ENCODE peak calls at places on chromosome 20, in nine cellular contexts. P is aorta, Z is upper lobe of right lung, C is spleen, W is pancreas, F is MM.1S, K is neural progenitor cell, I is right atrium auricular region, J is kidney. E is an unnamed sample.

GRCh38 chr20:34401741-34402455 is 38.8 kb downstream of the ITCH start:
- DNase-seq in P (no peak), Z (no peak), C (no peak), W (no peak), F (peak; percentile 14), K (no peak), I (no peak), J (no peak), E (no peak)

GRCh38 chr20:25859649-25860530 is 163.2 kb upstream of the ZNF337 start:
- DNase-seq in P (peak; percentile 88), Z (peak; percentile 88), C (peak; percentile 88), W (peak; percentile 94), F (peak; percentile 62), K (peak; percentile 90), I (peak; percentile 81), J (peak; percentile 90), E (peak; percentile 50)

GRCh38 chr20:51506527-51507356 is 35.8 kb downstream of the NFATC2 start:
- DNase-seq in P (no peak), Z (peak; percentile 23), C (no peak), W (no peak), F (no peak), K (no peak), I (no peak), J (no peak), E (no peak)

GRCh38 chr20:16128538-16129106 is 444.6 kb downstream of the KIF16B start:
- DNase-seq in P (no peak), Z (no peak), C (no peak), W (no peak), F (no peak), K (no peak), I (no peak), J (no peak), E (no peak)

GRCh38 chr20:6044102-6044501 is 9.8 kb downstream of the LRRN4 start:
- DNase-seq in P (no peak), Z (no peak), C (no peak), W (no peak), F (no peak), K (no peak), I (no peak), J (no peak), E (peak; percentile 47)

GRCh38 chr20:52446421-52447231 is 255.0 kb upstream of the ZFP64 start:
- DNase-seq in P (no peak), Z (no peak), C (no peak), W (no peak), F (no peak), K (no peak), I (no peak), J (no peak), E (no peak)

GRCh38 chr20:5150226-5151076 is 23.6 kb downstream of the CDS2 start:
- DNase-seq in P (no peak), Z (no peak), C (no peak), W (no peak), F (no peak), K (no peak), I (no peak), J (no peak), E (peak; percentile 77)

GRCh38 chr20:51412333-51412761 is 130.2 kb downstream of the NFATC2 start:
- DNase-seq in P (peak; percentile 69), Z (no peak), C (no peak), W (no peak), F (no peak), K (no peak), I (peak; percentile 62), J (peak; percentile 64), E (no peak)

GRCh38 chr20:61639200-61639599 is 387.1 kb downstream of the CDH4 start:
- DNase-seq in P (no peak), Z (no peak), C (no peak), W (no peak), F (no peak), K (no peak), I (no peak), J (no peak), E (no peak)

GRCh38 chr20:7714549-7714948 is 225.7 kb downstream of the HAO1 start:
- DNase-seq in P (no peak), Z (no peak), C (no peak), W (no peak), F (no peak), K (no peak), I (no peak), J (no peak), E (peak; percentile 8)

GRCh38 chr20:42161228-42161829 is 543.2 kb upstream of the CHD6 start:
- DNase-seq in P (no peak), Z (no peak), C (no peak), W (no peak), F (no peak), K (peak; percentile 15), I (no peak), J (no peak), E (no peak)

GRCh38 chr20:13220194-13220856 is 749 bp upstream of the ISM1 start:
- DNase-seq in P (peak; percentile 82), Z (peak; percentile 75), C (peak; percentile 79), W (peak; percentile 90), F (no peak), K (peak; percentile 76), I (peak; percentile 81), J (peak; percentile 82), E (peak; percentile 11)

GRCh38 chr20:59697082-59697481 is 92.7 kb downstream of the PHACTR3 start:
- DNase-seq in P (no peak), Z (no peak), C (no peak), W (no peak), F (no peak), K (no peak), I (no peak), J (no peak), E (no peak)

GRCh38 chr20:45822863-45823262 is 4.2 kb downstream of the TNNC2 start:
- DNase-seq in P (peak; percentile 63), Z (peak; percentile 72), C (no peak), W (peak; percentile 80), F (no peak), K (no peak), I (no peak), J (peak; percentile 81), E (peak; percentile 54)

GRCh38 chr20:1888796-1889463 is 6.3 kb upstream of the SIRPA start:
- DNase-seq in P (no peak), Z (no peak), C (peak; percentile 84), W (no peak), F (no peak), K (peak; percentile 43), I (no peak), J (peak; percentile 66), E (no peak)

GRCh38 chr20:41318271-41318649 is 729 bp upstream of the ZHX3 start:
- DNase-seq in P (no peak), Z (no peak), C (no peak), W (no peak), F (no peak), K (no peak), I (no peak), J (no peak), E (peak; percentile 86)

GRCh38 chr20:13205402-13205801 is 15.7 kb upstream of the ISM1 start:
- DNase-seq in P (no peak), Z (no peak), C (no peak), W (no peak), F (no peak), K (no peak), I (no peak), J (no peak), E (no peak)

GRCh38 chr20:46023999-46024398 is 5.0 kb upstream of the SLC12A5 start:
- DNase-seq in P (no peak), Z (no peak), C (no peak), W (no peak), F (no peak), K (no peak), I (no peak), J (no peak), E (no peak)

GRCh38 chr20:4942336-4942735 is 59.0 kb downstream of the SLC23A2 start:
- DNase-seq in P (no peak), Z (no peak), C (no peak), W (no peak), F (no peak), K (no peak), I (no peak), J (no peak), E (no peak)

GRCh38 chr20:37378785-37379598 is 33.1 kb downstream of the SRC start:
- DNase-seq in P (peak; percentile 67), Z (peak; percentile 61), C (peak; percentile 79), W (peak; percentile 38), F (no peak), K (no peak), I (no peak), J (peak; percentile 59), E (peak; percentile 26)
- H3K36me3 ChIP-seq in P (no peaks in the 10 kb centered on the region), Z (no peaks in the 10 kb centered on the region), C (no peaks in the 10 kb centered on the region), W (peaks cover 7% of the 10 kb centered on the region), F (no peaks in the 10 kb centered on the region), K (no peaks in the 10 kb centered on the region), I (no peaks in the 10 kb centered on the region), J (peaks cover 2% of the 10 kb centered on the region), E (no peaks in the 10 kb centered on the region)

DNA sequence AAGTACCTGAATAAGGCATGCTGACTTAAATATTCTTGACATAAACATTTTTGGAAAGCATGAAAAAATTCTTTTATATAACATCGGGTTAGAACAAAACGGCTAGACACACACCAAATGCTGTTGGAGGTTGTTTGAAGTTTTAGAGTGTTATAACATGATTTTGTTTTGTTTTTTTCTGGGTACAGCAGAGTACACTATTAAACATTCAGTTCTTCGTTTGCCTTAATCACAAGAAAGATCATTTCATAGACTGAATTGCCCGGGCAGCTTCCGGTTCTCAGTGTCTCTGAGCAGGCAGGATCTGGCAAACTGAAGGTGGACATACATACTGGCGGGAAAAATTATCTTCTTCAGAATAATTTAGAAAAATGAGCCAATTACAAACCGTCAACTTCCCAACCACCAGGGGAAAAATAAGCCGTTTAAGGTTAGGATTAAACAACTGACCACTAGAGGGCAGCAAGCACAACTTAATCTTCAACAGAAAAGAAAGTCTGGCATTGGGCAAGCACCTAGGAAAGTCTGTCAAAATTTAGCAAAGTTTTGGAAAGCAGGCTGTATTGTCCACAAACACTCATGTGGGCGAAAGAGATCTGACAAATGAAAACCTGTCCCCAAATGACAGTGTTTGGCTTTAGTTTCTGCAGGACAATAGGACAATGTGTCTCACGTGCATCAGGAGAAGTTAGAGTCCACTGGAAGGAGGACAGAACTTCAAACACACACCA is 15.0 kb downstream of the ZNF217 start:
- DNase-seq in P (no peak), Z (no peak), C (no peak), W (no peak), F (peak; percentile 88), K (peak; percentile 90), I (peak; percentile 59), J (no peak), E (peak; percentile 88)
- H3K4me1 ChIP-seq in P (no peaks in the 10 kb centered on the region), Z (peaks cover 42% of the 10 kb centered on the region), C (peaks cover 96% of the 10 kb centered on the region), W (peaks cover 18% of the 10 kb centered on the region), F (peaks cover 17% of the 10 kb centered on the region), K (peaks cover 47% of the 10 kb centered on the region), I (peaks cover 45% of the 10 kb centered on the region), J (peaks cover 18% of the 10 kb centered on the region), E (no peaks in the 10 kb centered on the region)

DNA sequence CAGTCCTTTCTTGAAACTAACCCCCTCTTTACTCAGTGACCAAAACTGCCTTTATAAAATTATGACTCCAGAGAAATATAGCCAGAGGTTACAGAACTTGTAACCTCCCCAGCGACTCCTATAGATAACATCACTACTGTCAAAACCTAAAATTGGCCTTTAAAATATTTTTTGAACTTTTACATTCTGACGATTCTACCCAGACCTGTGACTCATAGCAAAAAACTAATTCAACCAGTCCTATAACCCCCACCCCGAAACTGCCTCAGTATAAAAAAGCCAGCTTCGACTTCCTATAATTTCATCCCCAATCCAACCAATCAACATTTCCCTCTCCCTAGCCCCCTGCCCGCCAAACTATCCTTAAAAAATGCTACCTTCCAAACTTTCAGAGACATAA is 13.9 kb downstream of the JPH2 start:
- DNase-seq in P (no peak), Z (no peak), C (no peak), W (no peak), F (no peak), K (no peak), I (no peak), J (no peak), E (no peak)
- H3K27ac ChIP-seq in P (no peak overlapping the region), Z (no peak overlapping the region), C (no peak overlapping the region), W (no peak overlapping the region), F (no peak overlapping the region), K (no peak overlapping the region), I (no peak overlapping the region), J (no peak overlapping the region), E (no peak overlapping the region)

GRCh38 chr20:47338131-47338628 is 18.3 kb downstream of the ZMYND8 start:
- DNase-seq in P (no peak), Z (no peak), C (peak; percentile 38), W (no peak), F (no peak), K (no peak), I (no peak), J (no peak), E (no peak)
- H3K36me3 ChIP-seq in P (no peaks in the 10 kb centered on the region), Z (no peaks in the 10 kb centered on the region), C (peaks cover 81% of the 10 kb centered on the region), W (no peaks in the 10 kb centered on the region), F (no peaks in the 10 kb centered on the region), K (no peaks in the 10 kb centered on the region), I (no peaks in the 10 kb centered on the region), J (no peaks in the 10 kb centered on the region), E (no peaks in the 10 kb centered on the region)